ENCODE peak calls at places on chromosomes 1 and 21, in five cellular contexts. One of them, this sample, is unnamed.

GRCh38 chr1:232952514-232953175 is 2.2 kb downstream of the NTPCR start:
- DNase-seq in H1: peak
- DNase-seq in HepG2: peak
- DNase-seq in NT2/D1: peak
- DNase-seq in GM12878: peak
- DNase-seq in this sample: peak

GRCh38 chr1:198880818-198881597 is 242.2 kb downstream of the PTPRC start:
- DNase-seq in NT2/D1: no peak
- DNase-seq in H1: no peak
- DNase-seq in GM12878: no peak
- DNase-seq in HepG2: peak
- DNase-seq in this sample: no peak

GRCh38 chr21:35226960-35227741 is 178.0 kb upstream of the RUNX1 start:
- DNase-seq in HepG2: no peak
- DNase-seq in NT2/D1: no peak
- DNase-seq in GM12878: peak
- DNase-seq in H1: no peak
- DNase-seq in this sample: no peak

GRCh38 chr1:58551741-58552140 is 5.2 kb upstream of the OMA1 start:
- DNase-seq in H1: no peak
- DNase-seq in HepG2: no peak
- DNase-seq in NT2/D1: no peak
- DNase-seq in GM12878: no peak
- DNase-seq in this sample: no peak

GRCh38 chr1:216425577-216425976 is 2.3 kb upstream of the USH2A start:
- DNase-seq in NT2/D1: no peak
- DNase-seq in H1: no peak
- DNase-seq in HepG2: no peak
- DNase-seq in GM12878: no peak
- DNase-seq in this sample: no peak

GRCh38 chr1:174209347-174210187 is 50.2 kb downstream of the RABGAP1L start:
- DNase-seq in HepG2: no peak
- DNase-seq in H1: no peak
- DNase-seq in GM12878: no peak
- DNase-seq in NT2/D1: no peak
- DNase-seq in this sample: no peak

GRCh38 chr21:40902299-40902698 is 55.3 kb upstream of the DSCAM start:
- DNase-seq in NT2/D1: no peak
- DNase-seq in HepG2: no peak
- DNase-seq in GM12878: no peak
- DNase-seq in H1: no peak
- DNase-seq in this sample: no peak

GRCh38 chr1:110425611-110426152 is 18.2 kb upstream of the LAMTOR5 start:
- DNase-seq in NT2/D1: no peak
- DNase-seq in H1: no peak
- DNase-seq in HepG2: no peak
- DNase-seq in GM12878: no peak
- DNase-seq in this sample: no peak

GRCh38 chr1:160109686-160110085 is 5.9 kb upstream of the ATP1A2 start:
- DNase-seq in H1: no peak
- DNase-seq in HepG2: no peak
- DNase-seq in GM12878: no peak
- DNase-seq in NT2/D1: no peak
- DNase-seq in this sample: no peak

GRCh38 chr1:236392182-236392581 is 1.9 kb upstream of the EDARADD start:
- DNase-seq in GM12878: no peak
- DNase-seq in H1: peak
- DNase-seq in NT2/D1: no peak
- DNase-seq in HepG2: no peak
- DNase-seq in this sample: no peak

GRCh38 chr1:47984175-47984789 is 12.9 kb downstream of the TRABD2B start:
- DNase-seq in NT2/D1: peak
- DNase-seq in HepG2: no peak
- DNase-seq in GM12878: no peak
- DNase-seq in H1: peak
- DNase-seq in this sample: no peak

GRCh38 chr1:6365047-6365446 is 28.5 kb downstream of the ACOT7 start:
- DNase-seq in GM12878: no peak
- DNase-seq in HepG2: no peak
- DNase-seq in NT2/D1: no peak
- DNase-seq in H1: no peak
- DNase-seq in this sample: no peak

GRCh38 chr1:118250232-118250631 is 65.2 kb upstream of the SPAG17 start:
- DNase-seq in H1: no peak
- DNase-seq in HepG2: no peak
- DNase-seq in GM12878: no peak
- DNase-seq in NT2/D1: no peak
- DNase-seq in this sample: no peak

GRCh38 chr1:41282679-41283317 is 40.7 kb upstream of the SCMH1 start:
- DNase-seq in HepG2: peak
- DNase-seq in H1: peak
- DNase-seq in GM12878: no peak
- DNase-seq in NT2/D1: peak
- DNase-seq in this sample: peak

GRCh38 chr1:178942285-178943218 is 71.7 kb upstream of the ANGPTL1 start:
- DNase-seq in H1: peak
- DNase-seq in GM12878: no peak
- DNase-seq in NT2/D1: no peak
- DNase-seq in HepG2: no peak
- DNase-seq in this sample: no peak

GRCh38 chr1:178137238-178137637 is 43.3 kb downstream of the RASAL2 start:
- DNase-seq in HepG2: no peak
- DNase-seq in NT2/D1: no peak
- DNase-seq in GM12878: no peak
- DNase-seq in H1: no peak
- DNase-seq in this sample: no peak

GRCh38 chr1:222064388-222065201 is 322.7 kb upstream of the DUSP10 start:
- DNase-seq in GM12878: no peak
- DNase-seq in NT2/D1: no peak
- DNase-seq in H1: no peak
- DNase-seq in HepG2: no peak
- DNase-seq in this sample: no peak

GRCh38 chr1:234746798-234747196 is 136.8 kb upstream of the IRF2BP2 start:
- DNase-seq in GM12878: no peak
- DNase-seq in H1: no peak
- DNase-seq in HepG2: no peak
- DNase-seq in NT2/D1: no peak
- DNase-seq in this sample: no peak

GRCh38 chr1:158793604-158794003 is 12.6 kb upstream of the OR6N2 start:
- DNase-seq in NT2/D1: peak
- DNase-seq in H1: peak
- DNase-seq in GM12878: no peak
- DNase-seq in HepG2: no peak
- DNase-seq in this sample: no peak

GRCh38 chr1:94463056-94463764 is 45.0 kb downstream of the ABCD3 start:
- DNase-seq in HepG2: no peak
- DNase-seq in GM12878: no peak
- DNase-seq in H1: no peak
- DNase-seq in NT2/D1: no peak
- DNase-seq in this sample: peak

GRCh38 chr1:168437821-168438220 is 106.0 kb downstream of the XCL2 start:
- DNase-seq in NT2/D1: no peak
- DNase-seq in GM12878: no peak
- DNase-seq in H1: no peak
- DNase-seq in HepG2: no peak
- DNase-seq in this sample: no peak

GRCh38 chr1:113168946-113169345 is 95.9 kb downstream of the LRIG2 start:
- DNase-seq in H1: no peak
- DNase-seq in GM12878: no peak
- DNase-seq in NT2/D1: no peak
- DNase-seq in HepG2: no peak
- DNase-seq in this sample: no peak

GRCh38 chr1:119081267-119081666 is 59.2 kb downstream of the WARS2 start:
- DNase-seq in HepG2: no peak
- DNase-seq in GM12878: no peak
- DNase-seq in H1: no peak
- DNase-seq in NT2/D1: no peak
- DNase-seq in this sample: no peak

GRCh38 chr1:109959974-109960744 is 24.4 kb upstream of the AHCYL1 start:
- DNase-seq in HepG2: peak
- DNase-seq in H1: no peak
- DNase-seq in NT2/D1: peak
- DNase-seq in GM12878: no peak
- DNase-seq in this sample: peak

GRCh38 chr1:205961970-205962820 is 18.9 kb upstream of the SLC26A9 start:
- DNase-seq in GM12878: no peak
- DNase-seq in HepG2: no peak
- DNase-seq in NT2/D1: no peak
- DNase-seq in H1: no peak
- DNase-seq in this sample: no peak

GRCh38 chr1:171801395-171801990 is 20.0 kb downstream of the METTL13 start:
- DNase-seq in HepG2: peak
- DNase-seq in NT2/D1: peak
- DNase-seq in GM12878: no peak
- DNase-seq in H1: no peak
- DNase-seq in this sample: peak

GRCh38 chr1:2233468-2233867 is 5.3 kb downstream of the SKI start:
- DNase-seq in GM12878: no peak
- DNase-seq in H1: no peak
- DNase-seq in NT2/D1: no peak
- DNase-seq in HepG2: no peak
- DNase-seq in this sample: no peak
- TF ChIP-seq SUZ12 in GM12878: no peak
- TF ChIP-seq SUZ12 in H1: no peak
- TF ChIP-seq SUZ12 in NT2/D1: no peak
- TF ChIP-seq SUZ12 in HepG2: no peak
- TF ChIP-seq SUZ12 in this sample: no peak

GRCh38 chr1:241061062-241061461 is 295.9 kb downstream of the RGS7 start:
- DNase-seq in GM12878: no peak
- DNase-seq in HepG2: no peak
- DNase-seq in NT2/D1: no peak
- DNase-seq in H1: no peak
- DNase-seq in this sample: no peak
- TF ChIP-seq SUZ12 in GM12878: no peak
- TF ChIP-seq SUZ12 in HepG2: no peak
- TF ChIP-seq SUZ12 in NT2/D1: no peak
- TF ChIP-seq SUZ12 in H1: no peak
- TF ChIP-seq SUZ12 in this sample: no peak

GRCh38 chr1:207312604-207312920 is 8.9 kb upstream of the CD55 start:
- DNase-seq in H1: no peak
- DNase-seq in HepG2: no peak
- DNase-seq in GM12878: no peak
- DNase-seq in NT2/D1: no peak
- DNase-seq in this sample: no peak
- TF ChIP-seq SUZ12 in H1: no peak
- TF ChIP-seq SUZ12 in HepG2: no peak
- TF ChIP-seq SUZ12 in GM12878: no peak
- TF ChIP-seq SUZ12 in NT2/D1: no peak
- TF ChIP-seq SUZ12 in this sample: no peak

DNA sequence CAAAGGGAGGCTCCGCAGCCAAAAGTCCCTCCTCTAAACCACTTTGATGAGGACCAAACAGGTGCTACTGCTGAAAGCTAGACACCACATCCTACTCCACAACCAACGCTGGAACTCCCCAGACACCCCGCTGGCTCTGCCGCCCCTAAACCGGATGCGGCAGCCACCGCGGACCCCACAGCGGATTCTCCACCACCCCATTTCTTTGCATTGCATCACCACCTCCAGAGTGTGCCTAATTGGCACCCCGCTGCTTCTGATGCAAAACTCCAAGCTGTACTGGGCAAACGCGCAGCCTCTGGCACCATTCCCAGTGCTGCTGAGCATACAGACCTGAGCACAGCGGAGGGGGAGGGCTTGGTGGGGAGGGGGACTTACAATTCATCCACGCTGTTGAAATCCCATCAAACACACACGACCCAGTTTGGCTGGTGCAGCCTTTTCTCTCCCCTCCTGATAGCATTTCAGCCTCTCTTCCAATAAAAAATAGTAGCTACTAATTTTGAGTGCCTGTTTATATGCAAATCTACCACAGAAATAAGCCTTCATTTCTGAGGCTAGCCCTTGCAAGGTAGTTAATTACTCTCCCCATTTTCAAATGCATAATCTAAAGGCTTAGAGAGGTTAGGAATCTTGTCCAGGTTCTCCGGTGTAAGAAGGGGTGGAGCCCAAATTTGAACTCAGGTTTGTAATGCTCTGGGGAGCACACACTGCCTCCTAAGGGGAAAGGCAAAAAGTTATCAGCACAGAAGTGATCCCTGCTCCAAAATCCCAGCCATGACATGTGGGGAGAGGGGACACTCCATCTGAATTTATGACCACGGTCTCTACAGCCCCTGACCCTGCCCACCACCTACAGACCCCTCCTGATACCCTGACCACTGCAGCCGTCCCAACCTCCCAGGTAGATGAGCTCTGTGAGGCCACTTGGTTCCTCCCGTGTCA is 12.2 kb upstream of the RGS16 start:
- DNase-seq in GM12878: peak
- DNase-seq in H1: peak
- DNase-seq in NT2/D1: peak
- DNase-seq in HepG2: no peak
- DNase-seq in this sample: peak
- TF ChIP-seq SUZ12 in GM12878: no peak
- TF ChIP-seq SUZ12 in H1: no peak
- TF ChIP-seq SUZ12 in NT2/D1: no peak
- TF ChIP-seq SUZ12 in HepG2: no peak
- TF ChIP-seq SUZ12 in this sample: no peak

This sample was measured in HEK293T.